ENCODE peak calls at places on chromosomes 11 and 22, in ten cellular contexts. Q, I, L, G, A, O, E, X, M and T are unnamed samples.

GRCh38 chr11:36455658-36456111 is 54.4 kb downstream of the TRAF6 start:
- DNase-seq in Q (peak; percentile 86), I (no peak), L (peak; percentile 34), G (no peak), A (peak; percentile 85), O (peak; percentile 10), E (peak; percentile 96), X (no peak), M (peak; percentile 90), T (peak; percentile 91)

GRCh38 chr11:117917591-117917990 is 11.6 kb downstream of the TMPRSS13 start:
- DNase-seq in Q (no peak), I (peak; percentile 14), L (no peak), G (no peak), A (no peak), O (no peak), E (no peak), X (no peak), M (no peak), T (peak; percentile 70)

GRCh38 chr11:19101803-19102520 is 15.0 kb upstream of the ZDHHC13 start:
- DNase-seq in Q (no peak), I (no peak), L (no peak), G (no peak), A (no peak), O (no peak), E (no peak), X (no peak), M (no peak), T (no peak)

GRCh38 chr11:27196040-27196897 is 155.7 kb downstream of the BBOX1 start:
- DNase-seq in Q (no peak), I (no peak), L (no peak), G (no peak), A (no peak), O (no peak), E (no peak), X (no peak), M (no peak), T (no peak)

GRCh38 chr11:85526564-85526963 is 100.6 kb downstream of the DLG2 start:
- DNase-seq in Q (no peak), I (no peak), L (no peak), G (no peak), A (no peak), O (no peak), E (no peak), X (no peak), M (no peak), T (no peak)

GRCh38 chr11:134050541-134051383 is 18.1 kb upstream of the JAM3 start:
- DNase-seq in Q (peak; percentile 48), I (peak; percentile 80), L (peak; percentile 87), G (peak; percentile 72), A (peak; percentile 76), O (no peak), E (peak; percentile 24), X (peak; percentile 62), M (peak; percentile 70), T (peak; percentile 94)

GRCh38 chr11:128448487-128448886 is 138.9 kb downstream of the ETS1 start:
- DNase-seq in Q (no peak), I (no peak), L (no peak), G (no peak), A (no peak), O (no peak), E (peak; percentile 64), X (no peak), M (no peak), T (no peak)

GRCh38 chr11:99937330-99937729 is 749.8 kb upstream of the ARHGAP42 start:
- DNase-seq in Q (no peak), I (no peak), L (peak; percentile 7), G (no peak), A (no peak), O (no peak), E (no peak), X (no peak), M (no peak), T (no peak)

GRCh38 chr22:28143961-28144745 is 225.1 kb upstream of the PITPNB start:
- DNase-seq in Q (no peak), I (no peak), L (no peak), G (no peak), A (no peak), O (no peak), E (no peak), X (no peak), M (no peak), T (no peak)

GRCh38 chr11:74319139-74319538 is 7.7 kb upstream of the P4HA3 start:
- DNase-seq in Q (no peak), I (no peak), L (no peak), G (no peak), A (no peak), O (no peak), E (peak; percentile 93), X (no peak), M (no peak), T (no peak)

GRCh38 chr11:63871962-63872832 is 33.3 kb downstream of the MARK2 start:
- DNase-seq in Q (peak; percentile 90), I (peak; percentile 37), L (peak; percentile 67), G (peak; percentile 9), A (peak; percentile 84), O (no peak), E (peak; percentile 98), X (peak; percentile 8), M (peak; percentile 100), T (peak; percentile 94)

DNA sequence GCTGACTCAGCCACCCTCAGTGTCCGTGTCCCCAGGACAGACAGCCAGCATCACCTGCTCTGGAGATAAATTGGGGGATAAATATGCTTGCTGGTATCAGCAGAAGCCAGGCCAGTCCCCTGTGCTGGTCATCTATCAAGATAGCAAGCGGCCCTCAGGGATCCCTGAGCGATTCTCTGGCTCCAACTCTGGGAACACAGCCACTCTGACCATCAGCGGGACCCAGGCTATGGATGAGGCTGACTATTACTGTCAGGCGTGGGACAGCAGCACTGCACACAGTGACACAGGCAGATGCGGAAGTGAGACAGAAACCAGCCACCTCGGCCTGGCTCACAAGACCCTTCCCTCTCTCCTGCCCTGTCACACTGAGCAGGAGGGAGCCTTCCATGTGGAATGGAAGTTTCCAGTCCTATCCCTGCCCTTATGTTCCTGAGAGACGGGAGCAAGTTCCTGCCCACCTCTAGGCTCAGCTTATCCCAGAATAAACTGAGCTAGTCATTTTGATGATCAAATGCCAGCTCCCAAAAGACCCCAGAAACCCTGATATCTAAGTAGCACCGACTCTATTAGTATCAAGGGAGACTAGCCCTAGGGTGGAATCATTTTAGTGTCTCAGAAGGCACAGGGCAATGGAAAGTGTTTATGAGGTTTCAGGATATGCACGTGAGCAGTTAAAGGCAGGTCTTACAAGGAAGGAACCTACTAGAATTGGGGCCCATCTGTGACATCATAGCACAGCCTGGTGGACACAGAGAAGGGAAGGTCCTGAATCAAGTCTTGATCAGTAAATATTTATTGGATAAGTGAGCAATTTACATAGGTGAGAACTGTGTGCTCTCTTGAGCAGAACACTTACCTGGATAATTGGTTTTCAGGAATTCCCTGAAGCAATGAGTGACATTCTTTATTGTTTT is 6.2 kb upstream of the IGLL5 start:
- DNase-seq in Q (no peak), I (no peak), L (no peak), G (no peak), A (no peak), O (no peak), E (no peak), X (peak; percentile 66), M (no peak), T (no peak)
- TF ChIP-seq CTCF in Q (no peak), I (no peak), L (no peak), G (no peak), A (no peak), O (no peak), E (no peak), X (peak; percentile 28), M (no peak), T (no peak)

DNA sequence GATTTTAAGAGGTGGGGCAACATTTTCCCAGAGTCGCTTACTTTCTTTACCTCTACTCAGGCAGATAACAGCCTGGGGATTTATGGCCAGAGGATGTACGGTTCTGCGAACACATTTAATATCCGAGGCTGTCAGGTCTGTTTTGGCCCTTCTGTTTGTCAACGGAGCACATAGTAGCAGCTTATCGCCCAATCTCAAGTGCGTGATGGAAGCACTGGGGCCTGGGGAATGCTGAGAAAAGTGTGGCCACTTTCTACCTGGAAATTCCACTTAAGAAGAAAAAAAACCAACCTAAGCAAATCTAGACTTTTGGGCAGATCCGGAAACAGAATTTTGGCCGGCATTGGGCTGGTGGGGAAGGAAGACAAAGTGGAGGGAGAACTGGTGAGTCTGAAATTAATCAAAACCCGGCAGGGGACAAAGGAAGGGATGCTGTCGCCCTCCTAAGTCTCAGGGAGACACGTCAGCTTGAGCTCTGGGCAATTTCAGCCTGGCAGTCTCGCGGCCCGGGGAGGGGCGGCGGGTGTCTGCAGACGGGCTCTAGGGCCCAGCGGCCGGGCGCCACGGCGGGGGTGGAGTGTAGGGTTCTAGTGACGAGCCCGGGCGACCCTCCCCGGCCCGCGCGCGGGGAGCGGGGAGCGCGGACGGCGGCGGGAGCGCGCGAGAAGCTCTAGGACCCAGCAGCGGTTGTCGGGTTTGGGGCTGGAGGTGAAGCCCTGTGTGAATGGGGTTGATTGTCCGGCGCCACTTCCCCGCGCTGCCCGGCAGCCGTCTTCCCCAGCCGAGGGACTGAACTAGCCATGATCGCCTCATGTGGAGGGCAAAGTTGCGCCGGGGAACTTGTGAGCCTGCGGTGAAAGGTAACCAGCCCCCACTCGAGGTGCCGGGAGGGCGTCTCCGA is at the start of gene AMOTL1:
- DNase-seq in Q (peak; percentile 91), I (peak; percentile 37), L (peak; percentile 90), G (peak; percentile 13), A (peak; percentile 91), O (peak; percentile 4), E (peak; percentile 75), X (no peak), M (peak; percentile 87), T (peak; percentile 89)
- TF ChIP-seq CTCF in Q (no peak), I (no peak), L (no peak), G (no peak), A (no peak), O (no peak), E (peak; percentile 9), X (no peak), M (no peak), T (no peak)

DNA sequence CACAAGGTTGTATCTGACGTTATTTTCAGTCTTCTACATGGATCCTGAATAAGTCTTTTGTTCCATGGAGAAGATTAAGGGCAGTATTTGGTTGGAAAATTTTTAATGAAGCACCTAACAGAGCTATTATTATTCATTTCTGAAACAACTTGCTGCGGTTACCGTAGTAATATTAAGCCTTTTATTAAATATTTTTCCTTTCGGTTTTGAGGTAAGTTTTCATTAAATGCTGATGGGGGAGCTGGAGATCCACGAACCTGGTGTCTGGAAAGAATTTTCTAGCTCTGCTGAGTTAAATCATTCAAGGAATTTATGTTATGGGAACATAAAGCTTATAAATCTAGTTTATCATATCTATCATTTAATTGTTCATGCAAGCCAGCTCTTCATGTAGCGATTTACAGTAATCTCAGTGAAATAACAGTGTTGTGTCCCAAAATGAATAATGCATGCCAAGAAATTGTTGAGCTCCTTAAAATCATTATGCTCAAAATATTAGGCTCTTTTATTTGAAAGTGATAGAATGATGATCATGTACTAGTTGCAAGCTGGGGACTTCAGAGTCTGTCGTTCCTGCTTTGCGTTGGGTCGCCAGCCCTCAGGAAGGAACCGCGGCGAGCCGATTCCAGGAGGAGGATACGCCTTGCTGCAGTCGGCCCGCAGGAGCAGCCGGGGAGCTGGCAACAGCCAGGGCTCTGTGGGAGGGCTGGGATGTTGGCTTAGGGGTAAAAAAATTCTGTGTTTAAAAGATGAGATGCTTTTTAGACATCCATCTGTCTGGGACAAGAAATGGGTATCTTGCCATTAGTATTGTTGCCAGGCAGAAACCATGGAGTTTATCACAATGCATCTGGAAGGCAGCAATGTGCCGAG is 83.1 kb downstream of the TBC1D22A start:
- DNase-seq in Q (no peak), I (no peak), L (no peak), G (no peak), A (no peak), O (no peak), E (peak; percentile 8), X (no peak), M (no peak), T (no peak)
- TF ChIP-seq CTCF in Q (peak; percentile 4), I (no peak), L (peak; percentile 20), G (no peak), A (peak; percentile 15), O (peak; percentile 27), E (peak; percentile 72), X (peak; percentile 16), M (no peak), T (no peak)

GRCh38 chr11:113553905-113554304 is 78.7 kb upstream of the DRD2 start:
- DNase-seq in Q (no peak), I (no peak), L (no peak), G (no peak), A (no peak), O (no peak), E (no peak), X (peak; percentile 2), M (peak; percentile 8), T (no peak)
- TF ChIP-seq CTCF in Q (no peak), I (no peak), L (no peak), G (no peak), A (no peak), O (no peak), E (no peak), X (peak; percentile 51), M (no peak), T (no peak)